ENCODE peak calls at places on chromosomes 5 and 9, in ten cellular contexts. T is Right ventricle myocardium superior; K is AG04449; V is GM19239; H is CD8-positive, alpha-beta memory T cell; G is stimulated activated CD4-positive, alpha-beta T cell treated with anti-CD3 and anti-CD28 coated beads, Interleukin-4, amount 100 ng/mL, for 24 hours; U is substantia nigra; Y is HuH-7.5; B is NCI-H1694; C is hippocampal formation. R is an unnamed sample.
A peak's percentile ranks its signal among the peaks of the same experiment; 100 is the strongest.

GRCh38 chr9:133370680-133371079 is 5.2 kb downstream of the SURF4 start:
- DNase-seq in Y (no peak), U (no peak), C (no peak), H (peak; percentile 40), G (peak; percentile 36), V (no peak), K (no peak), T (no peak), B (no peak), R (no peak)

GRCh38 chr9:21477466-21477865 is 4.6 kb downstream of the IFNE start:
- DNase-seq in Y (no peak), V (no peak), G (no peak), T (no peak), K (no peak), B (no peak), H (no peak), C (no peak), U (no peak), R (no peak)

GRCh38 chr5:7391215-7391614 is 4.7 kb upstream of the ADCY2 start:
- DNase-seq in G (no peak), C (no peak), B (no peak), T (no peak), K (no peak), H (no peak), V (no peak), U (no peak), Y (no peak), R (no peak)

GRCh38 chr9:107119294-107119693 is 163.8 kb upstream of the RAD23B start:
- DNase-seq in H (no peak), G (no peak), C (no peak), V (no peak), B (no peak), T (no peak), K (no peak), Y (no peak), U (no peak), R (no peak)

GRCh38 chr9:35272989-35273388 is 111.2 kb downstream of the UNC13B start:
- DNase-seq in U (no peak), T (no peak), V (no peak), B (no peak), H (no peak), G (no peak), C (no peak), Y (no peak), K (no peak), R (no peak)

GRCh38 chr5:72246954-72247442 is 73.0 kb downstream of the MRPS27 start:
- DNase-seq in T (no peak), V (no peak), Y (no peak), H (no peak), C (no peak), K (no peak), B (no peak), G (no peak), U (no peak), R (no peak)

GRCh38 chr5:96861044-96861443 is 15.3 kb upstream of the ERAP2 start:
- DNase-seq in Y (no peak), C (no peak), V (no peak), U (no peak), H (no peak), G (no peak), B (no peak), T (no peak), K (no peak), R (no peak)

GRCh38 chr5:157594237-157594636 is 18.7 kb upstream of the ADAM19 start:
- DNase-seq in B (no peak), K (no peak), U (no peak), G (no peak), V (no peak), H (no peak), Y (no peak), C (no peak), T (no peak), R (no peak)

GRCh38 chr5:74199436-74200210 is 440.9 kb downstream of the ENC1 start:
- DNase-seq in C (no peak), G (no peak), B (no peak), K (peak; percentile 40), U (no peak), H (no peak), T (no peak), Y (no peak), V (no peak), R (no peak)

GRCh38 chr5:173839117-173839713 is 48.9 kb upstream of the CPEB4 start:
- DNase-seq in H (no peak), V (no peak), U (no peak), G (no peak), C (no peak), B (no peak), Y (peak; percentile 18), T (no peak), K (no peak), R (no peak)

GRCh38 chr9:131700765-131701433 is 39.0 kb downstream of the RAPGEF1 start:
- DNase-seq in B (no peak), U (no peak), T (no peak), V (no peak), G (no peak), Y (no peak), H (no peak), K (no peak), C (no peak), R (no peak)

R was measured in 8988T.